ENCODE peak calls at places on chromosomes 5 and 9, in four cellular contexts. D, R, V and O are unnamed samples.

GRCh38 chr9:98899399-98900056 is 44.2 kb upstream of the COL15A1 start:
- DNase-seq in D (peak; percentile 89), R (no peak), V (peak; percentile 78), O (peak; percentile 75)

GRCh38 chr5:34586117-34586885 is 69.8 kb upstream of the RAI14 start:
- DNase-seq in D (peak; percentile 89), R (peak; percentile 32), V (no peak), O (no peak)

GRCh38 chr5:88879724-88880123 is 3.3 kb downstream of the MEF2C start:
- DNase-seq in D (no peak), R (no peak), V (no peak), O (no peak)

GRCh38 chr5:73373814-73374510 is 74.6 kb downstream of the FOXD1 start:
- DNase-seq in D (no peak), R (no peak), V (no peak), O (no peak)

GRCh38 chr5:135031813-135032612 is 2.0 kb downstream of the PITX1 start:
- DNase-seq in D (no peak), R (no peak), V (no peak), O (no peak)

GRCh38 chr5:36641416-36641815 is 35.0 kb downstream of the SLC1A3 start:
- DNase-seq in D (no peak), R (no peak), V (no peak), O (no peak)

GRCh38 chr9:135612437-135612836 is 26.9 kb downstream of the GLT6D1 start:
- DNase-seq in D (no peak), R (peak; percentile 2), V (no peak), O (no peak)

GRCh38 chr5:9781882-9782281 is 151.7 kb upstream of the TAS2R1 start:
- DNase-seq in D (no peak), R (no peak), V (no peak), O (no peak)

GRCh38 chr5:132469380-132470372 is 20.9 kb downstream of the IRF1 start:
- DNase-seq in D (no peak), R (no peak), V (no peak), O (no peak)

GRCh38 chr5:107831612-107832395 is 161.1 kb upstream of the EFNA5 start:
- DNase-seq in D (peak; percentile 96), R (no peak), V (no peak), O (peak; percentile 70)

GRCh38 chr9:109317979-109318671 is 2.7 kb downstream of the EPB41L4B start:
- DNase-seq in D (no peak), R (no peak), V (no peak), O (no peak)

GRCh38 chr5:132473019-132473531 is 17.5 kb downstream of the IRF1 start:
- DNase-seq in D (no peak), R (no peak), V (no peak), O (no peak)

GRCh38 chr9:92564479-92564878 is 28.7 kb upstream of the ECM2 start:
- DNase-seq in D (peak; percentile 46), R (no peak), V (peak; percentile 75), O (no peak)

GRCh38 chr9:7844283-7844682 is 44.7 kb upstream of the DMAC1 start:
- DNase-seq in D (peak; percentile 18), R (no peak), V (peak; percentile 19), O (no peak)

GRCh38 chr9:2583308-2584013 is 38.1 kb upstream of the VLDLR start:
- DNase-seq in D (no peak), R (no peak), V (no peak), O (no peak)

GRCh38 chr9:75739884-75740611 is 150.4 kb upstream of the PCSK5 start:
- DNase-seq in D (no peak), R (no peak), V (no peak), O (no peak)
- H3K4me3 ChIP-seq in D (no peak overlapping the region), R (no peak overlapping the region), V (no peak overlapping the region), O (no peak overlapping the region)

GRCh38 chr5:55691265-55692105 is 20.6 kb downstream of the SLC38A9 start:
- DNase-seq in D (peak; percentile 69), R (peak; percentile 18), V (peak; percentile 53), O (no peak)
- H3K4me3 ChIP-seq in D (no peak overlapping the region), R (no peak overlapping the region), V (no peak overlapping the region), O (no peak overlapping the region)

DNA sequence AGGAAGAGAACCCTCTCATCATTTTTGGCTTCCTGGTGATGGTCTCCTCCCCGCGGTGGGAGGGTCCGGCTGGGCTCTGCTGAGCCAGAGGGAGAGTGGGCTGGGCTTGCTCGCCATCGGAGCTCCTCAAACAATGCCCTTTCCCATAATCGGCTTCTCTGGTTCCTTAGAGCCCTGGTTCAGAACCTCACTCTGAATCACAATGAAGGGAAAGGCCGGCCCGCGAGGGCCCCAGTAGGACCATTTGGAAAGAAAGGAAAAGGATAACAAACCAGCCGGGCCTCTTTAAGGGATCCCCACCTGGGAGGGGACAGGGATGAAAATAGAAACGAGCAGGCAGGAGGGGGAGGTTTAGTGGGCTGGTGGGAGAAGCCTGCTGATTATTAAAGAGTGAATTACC is 9.8 kb upstream of the SMIM32 start:
- DNase-seq in D (no peak), R (no peak), V (no peak), O (no peak)
- H3K4me3 ChIP-seq in D (no peak overlapping the region), R (no peak overlapping the region), V (no peak overlapping the region), O (no peak overlapping the region)

DNA sequence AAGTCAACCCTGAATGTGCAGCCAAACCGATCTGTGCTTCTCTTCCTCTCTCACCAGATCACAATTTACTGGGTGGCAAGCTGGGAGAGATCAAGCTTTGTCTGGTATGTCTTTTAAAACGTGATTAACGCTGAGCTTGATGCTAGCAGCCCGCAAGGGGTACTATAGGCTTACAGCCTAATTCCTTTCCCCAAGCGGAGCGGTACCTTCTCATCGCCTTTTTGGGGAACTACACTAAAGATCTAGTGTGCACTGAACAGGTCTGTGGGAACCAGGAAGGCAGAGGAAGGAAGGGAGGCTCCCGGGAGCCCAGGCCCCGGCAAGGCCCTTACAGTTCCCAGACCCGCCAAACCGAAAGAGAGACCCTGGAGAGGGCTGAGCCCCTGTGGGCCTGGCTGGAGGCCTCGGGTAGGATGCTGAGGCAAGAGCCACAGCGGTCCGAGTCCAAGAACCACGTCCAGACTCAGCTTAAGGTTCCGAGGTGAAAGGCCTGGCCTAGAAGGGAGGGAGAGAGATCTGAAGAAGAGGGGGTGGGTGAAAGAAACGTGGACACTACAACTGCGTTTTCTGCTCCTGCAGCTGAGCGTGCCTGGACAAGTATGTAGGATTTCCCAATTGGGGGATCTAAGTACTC is 2.7 kb downstream of the NR2F1-AS1 start:
- DNase-seq in D (no peak), R (no peak), V (no peak), O (no peak)
- H3K4me3 ChIP-seq in D (no peak overlapping the region), R (no peak overlapping the region), V (peak overlapping the region; percentile 98), O (no peak overlapping the region)

GRCh38 chr9:34650816-34651215 is 1.2 kb upstream of the IL11RA start:
- DNase-seq in D (no peak), R (no peak), V (peak; percentile 31), O (no peak)

GRCh38 chr9:34651876-34652602 is at the start of gene IL11RA:
- DNase-seq in D (peak; percentile 84), R (peak; percentile 96), V (no peak), O (peak; percentile 96)

GRCh38 chr9:34653131-34653530 is 1.1 kb downstream of the IL11RA start:
- DNase-seq in D (peak; percentile 78), R (no peak), V (no peak), O (peak; percentile 20)

GRCh38 chr9:34652608-34653007 is 623 bp downstream of the IL11RA start:
- DNase-seq in D (peak; percentile 45), R (no peak), V (no peak), O (no peak)

DNA sequence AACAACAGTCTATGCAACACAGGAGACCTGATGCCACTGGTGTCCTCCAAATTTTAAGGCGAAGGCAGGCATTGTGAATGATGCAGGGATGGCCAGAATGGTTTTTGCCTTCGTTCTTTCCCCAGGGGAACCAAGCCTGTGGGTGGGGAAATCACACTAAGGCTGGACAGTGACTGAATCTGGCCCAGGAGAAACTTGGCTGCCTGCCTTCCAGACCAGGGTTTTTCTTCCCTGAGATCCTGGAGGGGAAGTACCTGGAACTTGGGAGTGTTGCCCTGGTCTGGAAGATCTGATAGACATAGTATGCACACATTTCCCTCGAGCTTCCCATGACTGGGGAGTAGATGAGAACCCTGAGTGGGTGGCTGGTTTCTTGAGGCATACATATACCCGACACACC is 699 bp upstream of the IL11RA start:
- DNase-seq in D (peak; percentile 75), R (no peak), V (peak; percentile 23), O (peak; percentile 58)
- H3K4me3 ChIP-seq in D (peak overlapping the region; percentile 67), R (peak overlapping the region; percentile 34), V (no peak overlapping the region), O (peak overlapping the region; percentile 52)

GRCh38 chr5:167982-168660 is 23.2 kb upstream of the LRRC14B start:
- DNase-seq in D (peak; percentile 97), R (no peak), V (peak; percentile 99), O (peak; percentile 82)

GRCh38 chr5:166441-167372 is 24.6 kb upstream of the LRRC14B start:
- DNase-seq in D (no peak), R (no peak), V (no peak), O (no peak)

GRCh38 chr5:169728-170094 is 21.6 kb upstream of the LRRC14B start:
- DNase-seq in D (no peak), R (no peak), V (no peak), O (no peak)

GRCh38 chr5:169071-169727 is 22.1 kb upstream of the LRRC14B start:
- DNase-seq in D (no peak), R (no peak), V (no peak), O (no peak)

DNA sequence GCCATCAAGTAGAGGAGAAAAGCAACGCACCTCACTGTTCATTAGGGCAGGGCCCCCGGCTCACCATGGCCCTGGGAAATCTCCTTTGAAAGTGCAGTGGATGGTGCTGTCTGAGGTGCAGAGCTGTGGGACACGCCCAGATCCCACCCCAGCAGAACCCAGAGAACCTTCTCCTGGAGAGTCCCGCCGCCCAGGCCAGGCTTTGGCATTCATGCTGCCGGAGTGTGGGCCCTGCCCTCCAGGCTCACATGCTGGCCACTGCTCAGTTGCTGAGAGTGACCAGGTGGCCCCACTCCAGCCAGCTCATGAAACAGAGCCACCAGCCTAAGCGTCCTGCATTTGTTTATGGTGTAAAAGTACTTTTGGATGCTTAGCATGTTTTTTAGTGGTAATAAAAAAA is 23.8 kb upstream of the LRRC14B start:
- DNase-seq in D (no peak), R (no peak), V (no peak), O (no peak)
- H3K4me3 ChIP-seq in D (no peak overlapping the region), R (no peak overlapping the region), V (no peak overlapping the region), O (no peak overlapping the region)

GRCh38 chr9:123894822-123895221 is 35.1 kb downstream of the DENND1A start:
- DNase-seq in D (no peak), R (no peak), V (no peak), O (no peak)

GRCh38 chr9:123893146-123893545 is 36.8 kb downstream of the DENND1A start:
- DNase-seq in D (no peak), R (no peak), V (no peak), O (no peak)

GRCh38 chr9:123893831-123894460 is 36.0 kb downstream of the DENND1A start:
- DNase-seq in D (peak; percentile 75), R (no peak), V (no peak), O (no peak)
- H3K4me3 ChIP-seq in D (no peak overlapping the region), R (no peak overlapping the region), V (no peak overlapping the region), O (no peak overlapping the region)

GRCh38 chr5:174790906-174791305 is 66.5 kb downstream of the MSX2 start:
- DNase-seq in D (no peak), R (no peak), V (no peak), O (no peak)

GRCh38 chr5:174793076-174793475 is 68.7 kb downstream of the MSX2 start:
- DNase-seq in D (no peak), R (no peak), V (no peak), O (no peak)

GRCh38 chr5:174794941-174795672 is 70.7 kb downstream of the MSX2 start:
- DNase-seq in D (no peak), R (no peak), V (peak; percentile 90), O (no peak)

GRCh38 chr5:174796711-174797192 is 72.4 kb downstream of the MSX2 start:
- DNase-seq in D (no peak), R (no peak), V (no peak), O (no peak)

GRCh38 chr5:174793684-174794328 is 69.4 kb downstream of the MSX2 start:
- DNase-seq in D (peak; percentile 83), R (peak; percentile 63), V (peak; percentile 39), O (peak; percentile 62)
- H3K4me3 ChIP-seq in D (no peak overlapping the region), R (no peak overlapping the region), V (no peak overlapping the region), O (no peak overlapping the region)